ENCODE peak calls at places on chromosomes 1 and 21, in seven cellular contexts. One of them, this sample, is unnamed.

GRCh38 chr1:171754381-171754705 is 12.5 kb upstream of the VAMP4 start:
- DNase-seq in glutamatergic neuron: no peak
- DNase-seq in H4: no peak
- DNase-seq in NCI-H1105: no peak
- DNase-seq in AG04450: peak; percentile 85
- DNase-seq in frontal cortex: no peak
- DNase-seq in fibroblast of mammary gland: peak; percentile 81
- DNase-seq in this sample: no peak

GRCh38 chr1:185646202-185646683 is 87.9 kb upstream of the HMCN1 start:
- DNase-seq in glutamatergic neuron: no peak
- DNase-seq in H4: peak; percentile 95
- DNase-seq in AG04450: peak; percentile 93
- DNase-seq in frontal cortex: peak; percentile 44
- DNase-seq in NCI-H1105: peak; percentile 78
- DNase-seq in fibroblast of mammary gland: peak; percentile 95
- DNase-seq in this sample: peak; percentile 19

GRCh38 chr1:41840592-41841246 is 78.0 kb downstream of the HIVEP3 start:
- DNase-seq in NCI-H1105: no peak
- DNase-seq in frontal cortex: no peak
- DNase-seq in H4: no peak
- DNase-seq in AG04450: no peak
- DNase-seq in fibroblast of mammary gland: no peak
- DNase-seq in glutamatergic neuron: no peak
- DNase-seq in this sample: no peak

GRCh38 chr1:14607295-14607694 is 8.8 kb downstream of the KAZN start:
- DNase-seq in H4: no peak
- DNase-seq in frontal cortex: no peak
- DNase-seq in AG04450: no peak
- DNase-seq in fibroblast of mammary gland: no peak
- DNase-seq in NCI-H1105: no peak
- DNase-seq in glutamatergic neuron: no peak
- DNase-seq in this sample: no peak

GRCh38 chr1:221316491-221317056 is 425.3 kb downstream of the DUSP10 start:
- DNase-seq in fibroblast of mammary gland: peak; percentile 79
- DNase-seq in AG04450: no peak
- DNase-seq in NCI-H1105: no peak
- DNase-seq in glutamatergic neuron: no peak
- DNase-seq in frontal cortex: no peak
- DNase-seq in H4: peak; percentile 17
- DNase-seq in this sample: no peak

GRCh38 chr1:55669308-55669707 is 454.1 kb upstream of the USP24 start:
- DNase-seq in glutamatergic neuron: no peak
- DNase-seq in AG04450: peak; percentile 36
- DNase-seq in H4: no peak
- DNase-seq in frontal cortex: no peak
- DNase-seq in NCI-H1105: no peak
- DNase-seq in fibroblast of mammary gland: peak; percentile 78
- DNase-seq in this sample: no peak

GRCh38 chr1:201377611-201378092 is at the start of gene TNNT2:
- DNase-seq in NCI-H1105: no peak
- DNase-seq in H4: no peak
- DNase-seq in glutamatergic neuron: peak; percentile 65
- DNase-seq in frontal cortex: no peak
- DNase-seq in fibroblast of mammary gland: no peak
- DNase-seq in AG04450: no peak
- DNase-seq in this sample: no peak

GRCh38 chr1:15168479-15168878 is 14.9 kb downstream of the TMEM51 start:
- DNase-seq in H4: peak; percentile 33
- DNase-seq in fibroblast of mammary gland: peak; percentile 90
- DNase-seq in NCI-H1105: no peak
- DNase-seq in glutamatergic neuron: no peak
- DNase-seq in frontal cortex: no peak
- DNase-seq in AG04450: peak; percentile 86
- DNase-seq in this sample: no peak

GRCh38 chr1:5053744-5054143 is 399.3 kb downstream of the AJAP1 start:
- DNase-seq in fibroblast of mammary gland: no peak
- DNase-seq in NCI-H1105: no peak
- DNase-seq in frontal cortex: no peak
- DNase-seq in glutamatergic neuron: no peak
- DNase-seq in H4: no peak
- DNase-seq in AG04450: no peak
- DNase-seq in this sample: no peak

GRCh38 chr1:21320410-21321107 is 30.3 kb upstream of the ECE1 start:
- DNase-seq in AG04450: no peak
- DNase-seq in frontal cortex: no peak
- DNase-seq in fibroblast of mammary gland: no peak
- DNase-seq in glutamatergic neuron: no peak
- DNase-seq in NCI-H1105: no peak
- DNase-seq in H4: no peak
- DNase-seq in this sample: no peak

GRCh38 chr1:24501371-24502167 is 1.1 kb upstream of the RCAN3 start:
- DNase-seq in frontal cortex: no peak
- DNase-seq in glutamatergic neuron: no peak
- DNase-seq in AG04450: no peak
- DNase-seq in H4: peak; percentile 54
- DNase-seq in NCI-H1105: no peak
- DNase-seq in fibroblast of mammary gland: peak; percentile 10
- DNase-seq in this sample: no peak

GRCh38 chr1:47794530-47794929 is 202.7 kb downstream of the TRABD2B start:
- DNase-seq in NCI-H1105: no peak
- DNase-seq in AG04450: no peak
- DNase-seq in fibroblast of mammary gland: no peak
- DNase-seq in frontal cortex: no peak
- DNase-seq in glutamatergic neuron: no peak
- DNase-seq in H4: no peak
- DNase-seq in this sample: no peak

GRCh38 chr1:213374369-213374768 is 323.3 kb downstream of the RPS6KC1 start:
- DNase-seq in H4: peak; percentile 23
- DNase-seq in AG04450: no peak
- DNase-seq in NCI-H1105: peak; percentile 77
- DNase-seq in glutamatergic neuron: peak; percentile 93
- DNase-seq in frontal cortex: peak; percentile 48
- DNase-seq in fibroblast of mammary gland: peak; percentile 43
- DNase-seq in this sample: peak; percentile 26

GRCh38 chr1:19815801-19816736 is 986 bp upstream of the RNF186 start:
- DNase-seq in fibroblast of mammary gland: no peak
- DNase-seq in frontal cortex: no peak
- DNase-seq in H4: no peak
- DNase-seq in AG04450: no peak
- DNase-seq in glutamatergic neuron: no peak
- DNase-seq in NCI-H1105: peak; percentile 90
- DNase-seq in this sample: peak; percentile 56

GRCh38 chr1:66770240-66770639 is 18.0 kb downstream of the DYNLT5 start:
- DNase-seq in H4: no peak
- DNase-seq in frontal cortex: no peak
- DNase-seq in glutamatergic neuron: no peak
- DNase-seq in NCI-H1105: no peak
- DNase-seq in fibroblast of mammary gland: no peak
- DNase-seq in AG04450: no peak
- DNase-seq in this sample: no peak

GRCh38 chr1:112840631-112841624 is 115.1 kb downstream of the SLC16A1 start:
- DNase-seq in NCI-H1105: peak; percentile 40
- DNase-seq in fibroblast of mammary gland: no peak
- DNase-seq in glutamatergic neuron: no peak
- DNase-seq in AG04450: no peak
- DNase-seq in frontal cortex: no peak
- DNase-seq in H4: peak; percentile 47
- DNase-seq in this sample: peak; percentile 83

GRCh38 chr1:222844108-222844779 is 29.4 kb downstream of the DISP1 start:
- DNase-seq in AG04450: no peak
- DNase-seq in H4: no peak
- DNase-seq in NCI-H1105: no peak
- DNase-seq in frontal cortex: no peak
- DNase-seq in glutamatergic neuron: no peak
- DNase-seq in fibroblast of mammary gland: peak; percentile 40
- DNase-seq in this sample: no peak

GRCh38 chr21:37436180-37436579 is 69.6 kb downstream of the DYRK1A start:
- DNase-seq in glutamatergic neuron: no peak
- DNase-seq in fibroblast of mammary gland: no peak
- DNase-seq in frontal cortex: no peak
- DNase-seq in NCI-H1105: no peak
- DNase-seq in H4: no peak
- DNase-seq in AG04450: no peak
- DNase-seq in this sample: no peak

GRCh38 chr1:170674239-170674638 is 10.3 kb downstream of the PRRX1 start:
- DNase-seq in AG04450: no peak
- DNase-seq in NCI-H1105: no peak
- DNase-seq in H4: no peak
- DNase-seq in frontal cortex: no peak
- DNase-seq in fibroblast of mammary gland: peak; percentile 94
- DNase-seq in glutamatergic neuron: no peak
- DNase-seq in this sample: no peak

GRCh38 chr1:4652631-4653327 is 1.6 kb upstream of the AJAP1 start:
- DNase-seq in glutamatergic neuron: peak; percentile 63
- DNase-seq in fibroblast of mammary gland: peak; percentile 27
- DNase-seq in NCI-H1105: no peak
- DNase-seq in H4: peak; percentile 58
- DNase-seq in frontal cortex: peak; percentile 76
- DNase-seq in AG04450: no peak
- DNase-seq in this sample: no peak

GRCh38 chr1:204267191-204267601 is 53.4 kb upstream of the GOLT1A start:
- DNase-seq in fibroblast of mammary gland: no peak
- DNase-seq in glutamatergic neuron: no peak
- DNase-seq in H4: no peak
- DNase-seq in AG04450: no peak
- DNase-seq in NCI-H1105: no peak
- DNase-seq in frontal cortex: peak; percentile 52
- DNase-seq in this sample: no peak

GRCh38 chr1:245684636-245685035 is 529.9 kb downstream of the KIF26B start:
- DNase-seq in H4: no peak
- DNase-seq in fibroblast of mammary gland: no peak
- DNase-seq in glutamatergic neuron: no peak
- DNase-seq in frontal cortex: no peak
- DNase-seq in AG04450: no peak
- DNase-seq in NCI-H1105: no peak
- DNase-seq in this sample: no peak

GRCh38 chr1:244028701-244029100 is 22.4 kb upstream of the ZBTB18 start:
- DNase-seq in AG04450: no peak
- DNase-seq in glutamatergic neuron: no peak
- DNase-seq in H4: no peak
- DNase-seq in NCI-H1105: no peak
- DNase-seq in fibroblast of mammary gland: no peak
- DNase-seq in frontal cortex: no peak
- DNase-seq in this sample: no peak

GRCh38 chr1:27137544-27138075 is 17.3 kb downstream of the SLC9A1 start:
- DNase-seq in AG04450: no peak
- DNase-seq in NCI-H1105: no peak
- DNase-seq in fibroblast of mammary gland: no peak
- DNase-seq in glutamatergic neuron: no peak
- DNase-seq in frontal cortex: no peak
- DNase-seq in H4: no peak
- DNase-seq in this sample: no peak

GRCh38 chr1:182065126-182065845 is 3.8 kb upstream of the ZNF648 start:
- DNase-seq in NCI-H1105: no peak
- DNase-seq in glutamatergic neuron: no peak
- DNase-seq in H4: no peak
- DNase-seq in frontal cortex: no peak
- DNase-seq in fibroblast of mammary gland: no peak
- DNase-seq in AG04450: no peak
- DNase-seq in this sample: no peak

GRCh38 chr1:165561257-165561656 is 17.5 kb downstream of the LRRC52 start:
- DNase-seq in NCI-H1105: no peak
- DNase-seq in H4: no peak
- DNase-seq in fibroblast of mammary gland: no peak
- DNase-seq in frontal cortex: no peak
- DNase-seq in glutamatergic neuron: no peak
- DNase-seq in AG04450: no peak
- DNase-seq in this sample: no peak

GRCh38 chr1:228219245-228219961 is 11.6 kb downstream of the OBSCN start:
- DNase-seq in AG04450: no peak
- DNase-seq in H4: no peak
- DNase-seq in frontal cortex: no peak
- DNase-seq in NCI-H1105: no peak
- DNase-seq in glutamatergic neuron: no peak
- DNase-seq in fibroblast of mammary gland: no peak
- DNase-seq in this sample: no peak

GRCh38 chr1:85297855-85298629 is 21.6 kb upstream of the BCL10 start:
- DNase-seq in fibroblast of mammary gland: peak; percentile 99
- DNase-seq in H4: peak; percentile 91
- DNase-seq in glutamatergic neuron: no peak
- DNase-seq in NCI-H1105: peak; percentile 58
- DNase-seq in AG04450: peak; percentile 98
- DNase-seq in frontal cortex: peak; percentile 43
- DNase-seq in this sample: peak; percentile 97

GRCh38 chr1:32992489-32993214 is 28.0 kb upstream of the RNF19B start:
- DNase-seq in NCI-H1105: no peak
- DNase-seq in AG04450: no peak
- DNase-seq in H4: peak; percentile 98
- DNase-seq in frontal cortex: no peak
- DNase-seq in fibroblast of mammary gland: peak; percentile 94
- DNase-seq in glutamatergic neuron: peak; percentile 65
- DNase-seq in this sample: no peak

GRCh38 chr1:92583821-92584760 is 97.4 kb upstream of the GFI1 start:
- DNase-seq in glutamatergic neuron: no peak
- DNase-seq in fibroblast of mammary gland: peak; percentile 82
- DNase-seq in frontal cortex: no peak
- DNase-seq in NCI-H1105: no peak
- DNase-seq in AG04450: peak; percentile 11
- DNase-seq in H4: peak; percentile 54
- DNase-seq in this sample: no peak

GRCh38 chr1:114723457-114723856 is 6.9 kb upstream of the NRAS start:
- DNase-seq in glutamatergic neuron: no peak
- DNase-seq in frontal cortex: no peak
- DNase-seq in fibroblast of mammary gland: no peak
- DNase-seq in H4: no peak
- DNase-seq in NCI-H1105: no peak
- DNase-seq in AG04450: no peak
- DNase-seq in this sample: no peak

GRCh38 chr1:188055921-188056505 is 1227.3 kb downstream of the PLA2G4A start:
- DNase-seq in AG04450: no peak
- DNase-seq in NCI-H1105: no peak
- DNase-seq in H4: no peak
- DNase-seq in fibroblast of mammary gland: no peak
- DNase-seq in glutamatergic neuron: no peak
- DNase-seq in frontal cortex: no peak
- DNase-seq in this sample: no peak

GRCh38 chr1:178614286-178614685 is 101.4 kb downstream of the TEX35 start:
- DNase-seq in AG04450: no peak
- DNase-seq in fibroblast of mammary gland: no peak
- DNase-seq in H4: no peak
- DNase-seq in frontal cortex: no peak
- DNase-seq in NCI-H1105: no peak
- DNase-seq in glutamatergic neuron: no peak
- DNase-seq in this sample: no peak

GRCh38 chr1:109266965-109267364 is 16.0 kb downstream of the PSRC1 start:
- DNase-seq in fibroblast of mammary gland: peak; percentile 50
- DNase-seq in NCI-H1105: no peak
- DNase-seq in frontal cortex: no peak
- DNase-seq in H4: no peak
- DNase-seq in glutamatergic neuron: no peak
- DNase-seq in AG04450: no peak
- DNase-seq in this sample: no peak

GRCh38 chr1:157369808-157370521 is 182.3 kb downstream of the FCRL5 start:
- DNase-seq in glutamatergic neuron: no peak
- DNase-seq in NCI-H1105: peak; percentile 46
- DNase-seq in H4: peak; percentile 21
- DNase-seq in frontal cortex: peak; percentile 25
- DNase-seq in fibroblast of mammary gland: peak; percentile 56
- DNase-seq in AG04450: peak; percentile 7
- DNase-seq in this sample: no peak

GRCh38 chr1:146034976-146035469 is 13.5 kb upstream of the HJV start:
- DNase-seq in frontal cortex: no peak
- DNase-seq in glutamatergic neuron: no peak
- DNase-seq in NCI-H1105: no peak
- DNase-seq in H4: peak; percentile 27
- DNase-seq in AG04450: no peak
- DNase-seq in fibroblast of mammary gland: peak; percentile 59
- DNase-seq in this sample: no peak

GRCh38 chr1:184267747-184268146 is 119.1 kb upstream of the C1orf21 start:
- DNase-seq in H4: no peak
- DNase-seq in AG04450: no peak
- DNase-seq in glutamatergic neuron: no peak
- DNase-seq in NCI-H1105: no peak
- DNase-seq in fibroblast of mammary gland: no peak
- DNase-seq in frontal cortex: no peak
- DNase-seq in this sample: no peak